ENCODE peak calls at places on chromosomes 6 and 20, in five cellular contexts. P is putamen; W is ecto neural progenitor cell; G is effector memory CD8-positive, alpha-beta T cell; N is central memory CD4-positive, alpha-beta T cell. X is an unnamed sample.

GRCh38 chr6:30889921-30890645 is 5.8 kb downstream of the DDR1 start:
- DNase-seq in P (peak), W (no peak), G (no peak), N (no peak), X (peak)

GRCh38 chr6:2875840-2876207 is 27.3 kb downstream of the SERPINB9 start:
- DNase-seq in P (no peak), W (peak), G (no peak), N (peak), X (no peak)

GRCh38 chr20:5504061-5504739 is 187.4 kb upstream of the PROKR2 start:
- DNase-seq in P (peak), W (peak), G (no peak), N (no peak), X (no peak)

GRCh38 chr20:61460261-61461047 is 208.4 kb downstream of the CDH4 start:
- DNase-seq in P (no peak), W (peak), G (no peak), N (no peak), X (no peak)

GRCh38 chr20:41330343-41330720 is 10.3 kb upstream of the LPIN3 start:
- DNase-seq in P (no peak), W (peak), G (no peak), N (no peak), X (no peak)

GRCh38 chr20:36773123-36773547 is 428 bp downstream of the DSN1 start:
- DNase-seq in P (no peak), W (no peak), G (no peak), N (no peak), X (no peak)

GRCh38 chr20:34574861-34575260 is 16.3 kb downstream of the MAP1LC3A start:
- DNase-seq in P (no peak), W (no peak), G (no peak), N (no peak), X (no peak)

GRCh38 chr6:100099189-100100074 is 105.4 kb upstream of the MCHR2 start:
- DNase-seq in P (peak), W (no peak), G (no peak), N (no peak), X (peak)

GRCh38 chr6:41917528-41917927 is 3.4 kb downstream of the MED20 start:
- DNase-seq in P (no peak), W (no peak), G (no peak), N (no peak), X (peak)

GRCh38 chr20:34525709-34526416 is 9.6 kb downstream of the DYNLRB1 start:
- DNase-seq in P (peak), W (no peak), G (no peak), N (no peak), X (peak)

GRCh38 chr6:151627689-151628444 is 134.1 kb downstream of the CCDC170 start:
- DNase-seq in P (no peak), W (no peak), G (no peak), N (no peak), X (peak)

GRCh38 chr20:4320284-4320683 is 304.9 kb upstream of the RNF24 start:
- DNase-seq in P (no peak), W (no peak), G (no peak), N (no peak), X (no peak)

GRCh38 chr6:136962661-136963060 is 40.6 kb downstream of the SLC35D3 start:
- DNase-seq in P (no peak), W (no peak), G (no peak), N (no peak), X (no peak)

GRCh38 chr6:107624541-107624940 is 134.6 kb downstream of the SOBP start:
- DNase-seq in P (no peak), W (no peak), G (no peak), N (no peak), X (peak)

GRCh38 chr20:37430778-37431460 is 85.0 kb downstream of the SRC start:
- DNase-seq in P (no peak), W (no peak), G (no peak), N (no peak), X (no peak)

GRCh38 chr6:25239059-25239458 is 40.1 kb upstream of the CARMIL1 start:
- DNase-seq in P (no peak), W (no peak), G (no peak), N (no peak), X (no peak)

GRCh38 chr6:170295519-170296422 is 4.9 kb upstream of the DLL1 start:
- DNase-seq in P (no peak), W (peak), G (no peak), N (peak), X (no peak)

GRCh38 chr20:34977365-34978091 is 21.9 kb downstream of the MYH7B start:
- DNase-seq in P (no peak), W (no peak), G (no peak), N (no peak), X (no peak)

GRCh38 chr6:39466664-39467063 is 144.2 kb upstream of the KCNK16 start:
- DNase-seq in P (no peak), W (no peak), G (no peak), N (no peak), X (no peak)